ENCODE peak calls at places on chromosomes 1 and 21, in seven cellular contexts. R is fibroblast of lung, W is lower lobe of right lung, G is keratinocyte, O is hepatocyte, Q is body of pancreas, I is thoracic aorta. V is an unnamed sample.

GRCh38 chr1:153534226-153534932 is 1.4 kb downstream of the S100A6 start:
- DNase-seq in Q (no peak), W (no peak), R (peak), G (no peak), O (no peak), I (no peak), V (peak)

GRCh38 chr1:167517535-167518330 is 596 bp downstream of the CD247 start:
- DNase-seq in W (peak), I (no peak), R (no peak), Q (no peak), G (no peak), O (no peak), V (peak)

GRCh38 chr21:43355925-43356289 is 71.0 kb downstream of the SIK1 start:
- DNase-seq in I (no peak), W (no peak), R (no peak), Q (no peak), O (peak), G (no peak), V (no peak)

GRCh38 chr1:32946413-32946812 is 18.2 kb downstream of the RNF19B start:
- DNase-seq in Q (no peak), G (no peak), I (peak), R (no peak), W (no peak), O (no peak), V (no peak)

GRCh38 chr1:202807926-202808757 is at the start of gene KDM5B:
- DNase-seq in R (peak), G (no peak), Q (peak), O (peak), W (peak), I (no peak), V (peak)

GRCh38 chr1:4585216-4585615 is 69.2 kb upstream of the AJAP1 start:
- DNase-seq in O (peak), I (no peak), Q (no peak), W (no peak), R (no peak), G (no peak), V (peak)

GRCh38 chr21:44062380-44062779 is 44.8 kb upstream of the PWP2 start:
- DNase-seq in Q (no peak), G (no peak), O (no peak), W (no peak), R (no peak), I (no peak), V (no peak)

GRCh38 chr1:31315902-31316301 is 19.1 kb downstream of the ZCCHC17 start:
- DNase-seq in O (no peak), Q (no peak), G (no peak), R (no peak), W (no peak), I (no peak), V (no peak)

GRCh38 chr1:39721664-39722063 is 17.0 kb upstream of the PPIE start:
- DNase-seq in Q (no peak), G (no peak), O (no peak), R (no peak), W (no peak), I (no peak), V (no peak)

GRCh38 chr21:43287974-43288755 is 119.4 kb downstream of the CRYAA start:
- DNase-seq in W (peak), G (no peak), Q (peak), R (no peak), I (no peak), O (peak), V (no peak)

GRCh38 chr1:235898126-235898525 is 31.4 kb upstream of the LYST start:
- DNase-seq in R (peak), I (no peak), G (no peak), W (no peak), Q (no peak), O (no peak), V (no peak)

GRCh38 chr1:22089134-22089571 is 36.6 kb downstream of the CDC42 start:
- DNase-seq in Q (no peak), W (no peak), R (no peak), O (no peak), I (no peak), G (no peak), V (no peak)

GRCh38 chr1:51044834-51045233 is 57.2 kb upstream of the C1orf185 start:
- DNase-seq in G (no peak), I (no peak), W (no peak), Q (no peak), O (no peak), R (no peak), V (peak)

GRCh38 chr1:68344208-68344607 is 105.5 kb downstream of the RPE65 start:
- DNase-seq in G (no peak), Q (no peak), W (no peak), O (no peak), I (no peak), R (no peak), V (peak)

GRCh38 chr21:44987301-44987885 is 47.6 kb downstream of the SLX9 start:
- DNase-seq in G (no peak), Q (no peak), O (no peak), I (no peak), R (no peak), W (peak), V (no peak)

GRCh38 chr1:12230549-12231275 is 882 bp downstream of the VPS13D start:
- DNase-seq in O (peak), G (no peak), I (no peak), W (peak), Q (peak), R (peak), V (no peak)

GRCh38 chr1:220809704-220810103 is 23.0 kb downstream of the MTARC1 start:
- DNase-seq in R (no peak), Q (no peak), G (no peak), I (no peak), W (no peak), O (no peak), V (no peak)

GRCh38 chr21:40102682-40103081 is 235.4 kb downstream of the PCP4 start:
- DNase-seq in R (no peak), G (no peak), O (no peak), W (no peak), I (no peak), Q (no peak), V (no peak)

GRCh38 chr1:10528066-10529014 is 53.6 kb downstream of the PEX14 start:
- DNase-seq in I (peak), Q (peak), G (no peak), R (peak), W (no peak), O (peak), V (peak)

GRCh38 chr1:154816937-154817336 is 53.1 kb downstream of the KCNN3 start:
- DNase-seq in O (no peak), W (no peak), R (no peak), I (no peak), G (no peak), Q (no peak), V (no peak)

GRCh38 chr1:36126005-36126716 is 1.1 kb upstream of the COL8A2 start:
- DNase-seq in I (no peak), W (no peak), G (no peak), O (no peak), R (no peak), Q (no peak), V (no peak)

GRCh38 chr1:8965121-8965820 is 19.6 kb downstream of the CA6 start:
- DNase-seq in R (peak), W (no peak), Q (no peak), O (no peak), I (no peak), G (no peak), V (no peak)

GRCh38 chr1:198162091-198162767 is 5.4 kb downstream of the NEK7 start:
- DNase-seq in I (no peak), W (peak), Q (peak), G (no peak), O (peak), R (no peak), V (no peak)

GRCh38 chr1:244112646-244113045 is 61.6 kb downstream of the ZBTB18 start:
- DNase-seq in I (no peak), Q (no peak), G (no peak), W (no peak), O (no peak), R (peak), V (no peak)

GRCh38 chr1:11650331-11650991 is 3.8 kb downstream of the FBXO2 start:
- DNase-seq in I (peak), O (peak), G (no peak), R (peak), W (peak), Q (peak), V (no peak)

GRCh38 chr1:20640183-20640597 is 6.9 kb downstream of the PINK1 start:
- DNase-seq in O (peak), Q (peak), W (no peak), G (no peak), I (no peak), R (peak), V (peak)

GRCh38 chr1:66154394-66154793 is 361.7 kb downstream of the PDE4B start:
- DNase-seq in O (no peak), R (no peak), I (no peak), W (no peak), G (no peak), Q (no peak), V (no peak)

GRCh38 chr21:40678681-40679284 is 168.2 kb downstream of the DSCAM start:
- DNase-seq in I (no peak), O (no peak), G (no peak), Q (no peak), R (no peak), W (no peak), V (no peak)

GRCh38 chr1:108963052-108963686 is at the start of gene CLCC1:
- DNase-seq in O (peak), I (peak), Q (peak), G (peak), W (peak), R (peak), V (peak)

GRCh38 chr1:60052634-60053033 is 20.9 kb downstream of the C1orf87 start:
- DNase-seq in Q (no peak), I (no peak), R (no peak), O (no peak), G (no peak), W (no peak), V (no peak)

GRCh38 chr21:19523731-19524130 is 1120.1 kb upstream of the TMPRSS15 start:
- DNase-seq in R (no peak), G (no peak), O (no peak), W (no peak), Q (no peak), I (no peak), V (peak)

GRCh38 chr1:220221269-220221668 is 51.0 kb downstream of the RAB3GAP2 start:
- DNase-seq in O (no peak), W (no peak), G (no peak), I (no peak), R (no peak), Q (no peak), V (no peak)

GRCh38 chr1:229227298-229227919 is 43.5 kb upstream of the RAB4A start:
- DNase-seq in O (peak), G (peak), Q (peak), I (no peak), R (peak), W (peak), V (peak)

GRCh38 chr1:241286486-241286885 is 70.5 kb downstream of the RGS7 start:
- DNase-seq in W (no peak), R (no peak), O (no peak), I (no peak), Q (no peak), G (no peak), V (no peak)

GRCh38 chr1:234214129-234214910 is 158.9 kb upstream of the COA6 start:
- DNase-seq in O (peak), R (peak), Q (peak), W (peak), I (no peak), G (no peak), V (peak)
- TF ChIP-seq CTCF in O (no peak), R (no peak), Q (no peak), W (no peak), I (no peak), G (no peak), V (no peak)

GRCh38 chr21:37008705-37009104 is 2.2 kb downstream of the RIPPLY3 start:
- DNase-seq in R (no peak), O (no peak), W (no peak), G (no peak), Q (peak), I (no peak), V (no peak)
- H3K27ac ChIP-seq in R (no peak), O (no peak), W (no peak), G (no peak), Q (no peak), I (no peak), V (no peak)

DNA sequence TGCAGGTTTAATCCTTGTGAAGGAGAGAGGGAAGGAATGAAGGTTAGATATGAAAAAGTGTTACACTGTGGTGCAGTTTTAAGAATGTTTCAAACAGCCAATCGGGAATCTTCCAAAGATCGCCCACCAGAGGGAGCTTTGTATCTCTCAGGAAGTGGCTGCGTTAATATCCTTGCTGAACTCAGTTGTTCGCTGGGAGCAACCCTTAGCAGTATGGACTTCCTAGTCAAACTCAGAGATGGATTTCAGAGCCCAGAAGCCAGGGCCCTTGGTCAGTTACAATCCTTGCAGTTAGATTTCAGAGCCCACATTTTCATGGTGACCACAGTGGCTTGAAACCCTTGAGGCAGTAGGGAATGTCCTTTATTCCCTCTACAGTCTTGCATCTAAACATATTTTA is 136.2 kb downstream of the NTNG1 start:
- DNase-seq in I (no peak), G (no peak), O (peak), R (peak), Q (peak), W (no peak), V (no peak)
- TF ChIP-seq CTCF in I (no peak), G (peak), O (peak), R (peak), Q (peak), W (peak), V (peak)

GRCh38 chr1:169762699-169763098 is 28.8 kb upstream of the SELE start:
- DNase-seq in I (no peak), R (no peak), W (no peak), G (no peak), Q (no peak), O (no peak), V (no peak)

GRCh38 chr1:169765580-169766331 is 29.0 kb downstream of the METTL18 start:
- DNase-seq in R (no peak), O (no peak), W (no peak), G (no peak), I (no peak), Q (no peak), V (no peak)

GRCh38 chr1:169764919-169765318 is 29.8 kb downstream of the METTL18 start:
- DNase-seq in W (no peak), O (no peak), I (no peak), Q (no peak), G (no peak), R (no peak), V (no peak)

DNA sequence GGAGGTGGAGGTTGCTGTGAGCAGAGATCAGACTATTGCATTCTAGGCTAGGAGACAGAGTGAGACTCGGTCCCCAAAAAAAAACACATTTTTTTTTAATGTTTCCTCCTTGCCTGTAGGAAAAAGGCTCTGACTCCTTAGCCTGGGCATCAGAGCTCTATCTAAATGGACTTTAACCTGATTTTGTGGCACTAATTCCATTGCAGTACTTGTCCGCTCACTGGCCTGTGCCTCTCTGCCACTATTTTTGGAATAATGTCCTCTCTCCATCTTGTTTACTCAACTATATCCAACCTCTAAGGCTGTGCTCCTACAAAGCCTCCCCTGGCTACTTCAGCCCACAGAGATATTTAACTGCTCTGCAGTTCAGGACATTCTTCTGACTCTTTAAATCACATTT is 26.5 kb downstream of the METTL18 start:
- DNase-seq in I (no peak), R (no peak), O (no peak), G (no peak), Q (no peak), W (no peak), V (no peak)
- H3K27ac ChIP-seq in I (no peak), R (no peak), O (no peak), G (no peak), Q (no peak), W (no peak), V (no peak)

GRCh38 chr1:25186608-25187007 is 45.7 kb downstream of the SYF2 start:
- DNase-seq in O (no peak), W (no peak), R (no peak), Q (no peak), I (no peak), G (no peak), V (no peak)
- TF ChIP-seq CTCF in O (no peak), W (no peak), R (no peak), Q (no peak), I (no peak), G (no peak), V (no peak)

GRCh38 chr1:16020325-16020724 is 1.5 kb upstream of the CLCNKA start:
- DNase-seq in R (no peak), Q (no peak), O (no peak), W (no peak), G (no peak), I (no peak), V (no peak)
- H3K27ac ChIP-seq in R (no peak), Q (no peak), O (no peak), W (no peak), G (no peak), I (peak), V (no peak)

DNA sequence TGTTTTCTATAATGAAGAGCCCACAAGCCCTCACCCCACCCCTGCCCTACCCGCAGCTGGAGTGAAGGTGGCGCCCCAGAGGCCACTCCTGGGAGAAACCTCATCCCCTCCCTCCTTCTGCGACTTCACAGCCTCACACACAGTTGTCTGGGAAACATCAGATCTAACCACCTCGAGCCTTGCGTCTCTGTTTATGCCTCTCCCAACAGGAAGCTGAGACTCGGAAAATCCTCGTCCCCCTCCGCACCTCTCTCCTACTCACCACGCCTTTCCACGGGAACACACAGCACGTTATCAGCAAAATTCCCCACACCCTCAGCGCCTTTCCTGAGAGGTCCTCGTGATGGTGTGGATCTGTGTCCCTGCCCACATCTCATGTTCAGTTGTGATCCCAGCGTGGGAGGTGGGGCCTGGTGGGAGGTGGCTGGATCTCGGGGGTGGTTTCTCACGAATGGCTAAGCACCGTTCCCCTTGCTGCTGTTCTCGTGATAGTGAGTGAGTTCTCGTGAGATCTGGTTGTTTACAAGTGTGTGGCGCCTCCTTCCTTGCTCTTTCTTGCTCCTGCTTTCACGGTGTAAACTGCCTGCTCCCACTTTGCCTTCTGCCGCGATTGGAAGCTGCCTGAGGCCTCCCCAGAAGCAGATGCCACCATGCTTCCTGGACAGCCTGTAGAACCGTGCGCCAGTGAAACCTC is 190.6 kb downstream of the KIF26B start:
- DNase-seq in R (no peak), W (no peak), I (no peak), G (no peak), O (peak), Q (no peak), V (no peak)
- TF ChIP-seq CTCF in R (no peak), W (no peak), I (no peak), G (no peak), O (no peak), Q (no peak), V (no peak)

GRCh38 chr1:904271-904950 is 19.3 kb upstream of the SAMD11 start:
- DNase-seq in G (no peak), I (no peak), O (peak), W (peak), Q (peak), R (peak), V (peak)
- H3K27ac ChIP-seq in G (no peak), I (no peak), O (no peak), W (no peak), Q (no peak), R (no peak), V (no peak)

GRCh38 chr1:106022312-106022902 is 1034.1 kb upstream of the PRMT6 start:
- DNase-seq in W (no peak), I (no peak), R (peak), O (peak), Q (no peak), G (no peak), V (peak)
- TF ChIP-seq CTCF in W (peak), I (no peak), R (peak), O (peak), Q (peak), G (peak), V (peak)

V was measured in RWPE1.